ENCODE peak calls at places on chromosomes 2 and 18, in six cellular contexts. G is hepatocyte, B is adrenal gland, E is mucosa of descending colon, W is fibroblast of pulmonary artery, S is cardiac muscle cell. A is an unnamed sample.

GRCh38 chr2:10372862-10373240 is 70.1 kb downstream of the HPCAL1 start:
- DNase-seq in G (no peak), B (no peak), E (no peak), W (no peak), S (no peak), A (no peak)

GRCh38 chr2:138059487-138059886 is 95.2 kb downstream of the HNMT start:
- DNase-seq in G (no peak), B (no peak), E (no peak), W (peak), S (no peak), A (no peak)

GRCh38 chr2:62604336-62604735 is 98.3 kb upstream of the TMEM17 start:
- DNase-seq in G (no peak), B (no peak), E (no peak), W (no peak), S (no peak), A (no peak)

GRCh38 chr18:23888880-23889279 is 125.7 kb upstream of the TTC39C start:
- DNase-seq in G (no peak), B (no peak), E (no peak), W (no peak), S (no peak), A (no peak)

GRCh38 chr2:207166349-207167128 is 791 bp upstream of the KLF7 start:
- DNase-seq in G (peak), B (peak), E (peak), W (peak), S (peak), A (no peak)

GRCh38 chr2:216497808-216498366 is 757 bp upstream of the RPL37A start:
- DNase-seq in G (no peak), B (peak), E (no peak), W (peak), S (no peak), A (no peak)

GRCh38 chr2:33110461-33110860 is 163.7 kb downstream of the LTBP1 start:
- DNase-seq in G (no peak), B (no peak), E (no peak), W (no peak), S (no peak), A (no peak)

GRCh38 chr18:2847341-2848144 is 737 bp downstream of the EMILIN2 start:
- DNase-seq in G (peak), B (no peak), E (peak), W (peak), S (peak), A (no peak)

GRCh38 chr18:33839452-33840225 is 261.6 kb downstream of the ASXL3 start:
- DNase-seq in G (peak), B (no peak), E (peak), W (peak), S (peak), A (peak)

GRCh38 chr2:148132400-148132799 is 111.5 kb downstream of the MBD5 start:
- DNase-seq in G (no peak), B (no peak), E (no peak), W (peak), S (no peak), A (no peak)

GRCh38 chr2:129905664-129906081 is 73.8 kb upstream of the RAB6C start:
- DNase-seq in G (no peak), B (no peak), E (no peak), W (no peak), S (no peak), A (no peak)

GRCh38 chr2:240780023-240780831 is 39.8 kb downstream of the KIF1A start:
- DNase-seq in G (no peak), B (no peak), E (peak), W (peak), S (no peak), A (no peak)

GRCh38 chr2:236819275-236820002 is 249.8 kb downstream of the ACKR3 start:
- DNase-seq in G (no peak), B (no peak), E (no peak), W (no peak), S (no peak), A (no peak)
- TF ChIP-seq CTCF in G (no peak), B (no peak), E (no peak), W (no peak), S (no peak), A (no peak)

GRCh38 chr18:10490401-10491289 is 35.2 kb upstream of the NAPG start:
- DNase-seq in G (peak), B (no peak), E (no peak), W (no peak), S (peak), A (peak)
- TF ChIP-seq CTCF in G (peak), B (no peak), E (no peak), W (no peak), S (no peak), A (peak)

GRCh38 chr18:25915907-25916306 is 174.5 kb downstream of the SS18 start:
- DNase-seq in G (no peak), B (no peak), E (no peak), W (no peak), S (no peak), A (no peak)
- TF ChIP-seq CTCF in G (no peak), B (no peak), E (no peak), W (no peak), S (no peak), A (peak)

GRCh38 chr18:73264562-73264921 is 396.8 kb upstream of the NETO1 start:
- DNase-seq in G (no peak), B (no peak), E (no peak), W (no peak), S (no peak), A (no peak)
- TF ChIP-seq CTCF in G (no peak), B (no peak), E (no peak), W (no peak), S (no peak), A (no peak)

GRCh38 chr2:234802071-234802844 is 149.6 kb upstream of the SH3BP4 start:
- DNase-seq in G (no peak), B (no peak), E (no peak), W (no peak), S (no peak), A (no peak)
- TF ChIP-seq CTCF in G (no peak), B (no peak), E (no peak), W (no peak), S (no peak), A (no peak)

GRCh38 chr18:36829362-36830140 is 624 bp downstream of the KIAA1328 start:
- DNase-seq in G (peak), B (no peak), E (no peak), W (no peak), S (peak), A (no peak)
- TF ChIP-seq CTCF in G (no peak), B (no peak), E (no peak), W (no peak), S (no peak), A (no peak)

GRCh38 chr2:95053543-95053942 is 28.0 kb downstream of the MAL start:
- DNase-seq in G (no peak), B (no peak), E (no peak), W (no peak), S (no peak), A (no peak)
- TF ChIP-seq CTCF in G (no peak), B (no peak), E (no peak), W (no peak), S (no peak), A (peak)

GRCh38 chr2:144333144-144333555 is 186.8 kb downstream of the ZEB2 start:
- DNase-seq in G (no peak), B (no peak), E (no peak), W (no peak), S (no peak), A (no peak)

GRCh38 chr2:144329472-144329871 is 190.4 kb downstream of the ZEB2 start:
- DNase-seq in G (no peak), B (no peak), E (no peak), W (no peak), S (no peak), A (no peak)

GRCh38 chr2:144330951-144331651 is 188.8 kb downstream of the ZEB2 start:
- DNase-seq in G (peak), B (no peak), E (no peak), W (peak), S (no peak), A (no peak)

GRCh38 chr2:144332356-144333143 is 187.4 kb downstream of the ZEB2 start:
- DNase-seq in G (peak), B (peak), E (peak), W (peak), S (peak), A (no peak)

DNA sequence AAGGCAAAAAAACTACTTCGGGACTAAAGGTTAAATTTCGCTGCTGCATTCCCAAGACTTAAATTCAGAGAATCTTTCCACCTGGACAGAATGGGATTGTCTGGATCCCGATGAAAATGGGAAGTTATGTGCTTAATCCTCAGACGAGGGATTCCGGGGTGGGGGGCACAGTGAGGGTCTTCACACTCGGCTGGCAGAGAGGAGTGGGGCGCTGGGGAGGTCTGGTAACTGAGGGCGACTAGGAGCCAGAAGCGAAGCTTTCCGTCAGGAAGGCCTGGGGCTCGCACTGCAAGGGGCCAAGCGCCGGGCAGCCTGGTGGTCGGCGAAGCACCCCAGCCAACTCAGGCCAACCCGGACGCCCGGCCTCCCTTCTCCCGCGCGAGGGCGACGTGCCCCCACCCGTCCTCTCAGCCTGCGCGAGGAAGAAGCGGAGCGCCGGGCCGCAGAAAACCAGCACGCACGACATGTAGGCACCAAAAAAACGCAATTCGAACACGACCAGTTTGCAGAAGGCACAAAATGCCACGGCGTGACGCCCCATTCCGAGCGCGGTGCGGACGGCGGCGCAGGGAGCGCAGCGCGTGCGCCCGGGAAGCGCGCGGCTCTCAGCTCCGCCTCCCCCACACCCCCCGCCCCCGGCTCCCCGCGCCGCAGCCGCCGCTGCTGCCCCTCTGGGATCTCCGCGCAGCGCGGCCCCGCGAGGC is 188.1 kb downstream of the ZEB2 start:
- DNase-seq in G (no peak), B (no peak), E (peak), W (no peak), S (no peak), A (no peak)
- TF ChIP-seq CTCF in G (peak), B (peak), E (no peak), W (peak), S (peak), A (peak)

GRCh38 chr2:36466135-36466534 is 110.6 kb downstream of the CRIM1 start:
- DNase-seq in G (no peak), B (no peak), E (no peak), W (no peak), S (no peak), A (no peak)
- TF ChIP-seq CTCF in G (no peak), B (no peak), E (no peak), W (no peak), S (no peak), A (no peak)

A was measured in LNCaP clone FGC.